ENCODE peak calls at places on chromosomes 6 and 20, in eight cellular contexts. J, O, A, N, P, U, C and D are unnamed samples.

GRCh38 chr6:48404927-48405326 is 293.9 kb upstream of the PTCHD4 start:
- DNase-seq in J (no peak), O (no peak), A (no peak), N (no peak), P (no peak), U (no peak), C (no peak), D (no peak)

GRCh38 chr20:13930246-13930645 is 60.2 kb downstream of the SEL1L2 start:
- DNase-seq in J (no peak), O (no peak), A (no peak), N (no peak), P (no peak), U (no peak), C (no peak), D (no peak)

GRCh38 chr20:58986968-58987517 is 6.0 kb downstream of the NELFCD start:
- DNase-seq in J (no peak), O (no peak), A (no peak), N (no peak), P (no peak), U (no peak), C (no peak), D (no peak)

GRCh38 chr6:131001113-131001776 is 61.8 kb downstream of the EPB41L2 start:
- DNase-seq in J (no peak), O (no peak), A (no peak), N (no peak), P (no peak), U (no peak), C (no peak), D (no peak)

GRCh38 chr20:17895641-17896246 is 72.8 kb downstream of the SNX5 start:
- DNase-seq in J (no peak), O (peak; percentile 72), A (peak; percentile 75), N (no peak), P (peak; percentile 74), U (no peak), C (peak; percentile 67), D (no peak)

GRCh38 chr20:24535956-24536730 is 66.7 kb downstream of the SYNDIG1 start:
- DNase-seq in J (no peak), O (no peak), A (no peak), N (no peak), P (peak; percentile 16), U (no peak), C (no peak), D (no peak)

GRCh38 chr6:16505711-16506362 is 255.4 kb downstream of the ATXN1 start:
- DNase-seq in J (no peak), O (peak; percentile 62), A (no peak), N (no peak), P (peak; percentile 60), U (no peak), C (peak; percentile 22), D (no peak)

GRCh38 chr6:117481926-117482239 is 591 bp upstream of the DCBLD1 start:
- DNase-seq in J (no peak), O (no peak), A (no peak), N (no peak), P (no peak), U (no peak), C (no peak), D (peak; percentile 13)

GRCh38 chr20:35305682-35306556 is 13.7 kb upstream of the FAM83C start:
- DNase-seq in J (peak; percentile 98), O (peak; percentile 98), A (peak; percentile 88), N (peak; percentile 28), P (peak; percentile 100), U (no peak), C (peak; percentile 94), D (peak; percentile 51)

GRCh38 chr6:27726620-27727023 is 185.6 kb downstream of the OR2B2 start:
- DNase-seq in J (peak; percentile 27), O (no peak), A (no peak), N (no peak), P (peak; percentile 75), U (no peak), C (no peak), D (peak; percentile 87)

GRCh38 chr6:67717281-67717680 is 917.8 kb upstream of the ADGRB3 start:
- DNase-seq in J (no peak), O (peak; percentile 8), A (no peak), N (no peak), P (no peak), U (no peak), C (no peak), D (no peak)

GRCh38 chr6:149336529-149336928 is 19.0 kb downstream of the TAB2 start:
- DNase-seq in J (no peak), O (peak; percentile 35), A (no peak), N (no peak), P (no peak), U (no peak), C (no peak), D (peak; percentile 66)

GRCh38 chr6:25026723-25027122 is 91.0 kb upstream of the RIPOR2 start:
- DNase-seq in J (peak; percentile 91), O (no peak), A (peak; percentile 72), N (peak; percentile 56), P (no peak), U (no peak), C (no peak), D (peak; percentile 76)

GRCh38 chr6:32074996-32075532 is 34.1 kb downstream of the TNXB start:
- DNase-seq in J (no peak), O (peak; percentile 50), A (no peak), N (no peak), P (no peak), U (no peak), C (peak; percentile 61), D (no peak)

GRCh38 chr6:14366315-14366714 is 248.7 kb downstream of the CD83 start:
- DNase-seq in J (no peak), O (no peak), A (no peak), N (no peak), P (no peak), U (no peak), C (no peak), D (no peak)

GRCh38 chr6:85401186-85402062 is 48.5 kb upstream of the NT5E start:
- DNase-seq in J (peak; percentile 33), O (no peak), A (no peak), N (no peak), P (no peak), U (no peak), C (no peak), D (peak; percentile 52)

GRCh38 chr6:28212510-28213212 is 12.4 kb upstream of the ZSCAN9 start:
- DNase-seq in J (peak; percentile 91), O (peak; percentile 84), A (peak; percentile 68), N (peak; percentile 37), P (peak; percentile 88), U (no peak), C (peak; percentile 82), D (peak; percentile 90)